ENCODE peak calls at places on chromosomes 5 and 9, in six cellular contexts. P is GM12891, S is H1, X is GM12878, M is HepG2, O is K562. L is an unnamed sample.

GRCh38 chr5:71836084-71836483 is 117.0 kb downstream of the CARTPT start:
- DNase-seq in S (no peak), X (no peak), O (no peak), M (no peak), P (no peak), L (no peak)

GRCh38 chr9:79562749-79563386 is 8.9 kb upstream of the TLE4 start:
- DNase-seq in M (no peak), S (no peak), O (no peak), X (no peak), P (no peak), L (no peak)

GRCh38 chr9:34568783-34569182 is 20.7 kb downstream of the CNTFR start:
- DNase-seq in P (no peak), S (no peak), X (no peak), M (no peak), O (no peak), L (no peak)

GRCh38 chr5:1881731-1882336 is 891 bp downstream of the IRX4 start:
- DNase-seq in P (no peak), S (peak), M (no peak), X (no peak), O (no peak), L (no peak)

GRCh38 chr5:177189416-177189815 is 55.8 kb downstream of the NSD1 start:
- DNase-seq in S (no peak), O (no peak), X (no peak), P (no peak), M (no peak), L (no peak)

GRCh38 chr9:121838757-121839669 is 187.6 kb downstream of the DAB2IP start:
- DNase-seq in S (peak), O (no peak), M (no peak), X (no peak), P (no peak), L (no peak)

GRCh38 chr5:15117691-15118090 is 246.1 kb upstream of the ANKH start:
- DNase-seq in X (no peak), S (no peak), P (no peak), M (no peak), O (no peak), L (no peak)

GRCh38 chr5:139676951-139677367 is 28.8 kb downstream of the CXXC5 start:
- DNase-seq in P (no peak), M (no peak), S (no peak), X (no peak), O (no peak), L (no peak)

GRCh38 chr5:109334056-109334455 is 75.7 kb downstream of the PJA2 start:
- DNase-seq in P (no peak), X (no peak), S (no peak), M (no peak), O (no peak), L (no peak)

GRCh38 chr5:41852293-41852692 is 17.9 kb downstream of the OXCT1 start:
- DNase-seq in M (no peak), S (no peak), P (no peak), X (no peak), O (no peak), L (no peak)

GRCh38 chr5:42995152-42995751 is 44.9 kb downstream of the ANXA2R start:
- DNase-seq in M (no peak), O (no peak), S (no peak), P (no peak), X (no peak), L (no peak)

GRCh38 chr5:43556857-43557593 is at the start of gene PAIP1:
- DNase-seq in P (peak), M (peak), S (peak), X (peak), O (peak), L (peak)

GRCh38 chr5:105931782-105932489 is 1738.8 kb downstream of the EFNA5 start:
- DNase-seq in X (no peak), P (no peak), S (no peak), O (no peak), M (no peak), L (no peak)

GRCh38 chr5:171483453-171484177 is 64.2 kb downstream of the FGF18 start:
- DNase-seq in M (no peak), O (no peak), S (no peak), X (no peak), P (no peak), L (no peak)

GRCh38 chr9:126360073-126360472 is 33.4 kb downstream of the MVB12B start:
- DNase-seq in M (no peak), S (no peak), O (no peak), P (no peak), X (no peak), L (no peak)

GRCh38 chr5:33438996-33439395 is 1.8 kb upstream of the TARS1 start:
- DNase-seq in X (no peak), S (no peak), P (no peak), O (no peak), M (no peak), L (no peak)

GRCh38 chr5:33444542-33444941 is 3.8 kb downstream of the TARS1 start:
- DNase-seq in S (no peak), X (no peak), P (no peak), O (no peak), M (no peak), L (no peak)

GRCh38 chr5:33441241-33441844 is 578 bp downstream of the TARS1 start:
- DNase-seq in X (peak), M (peak), O (peak), P (no peak), S (no peak), L (no peak)

GRCh38 chr5:33439905-33440481 is 772 bp upstream of the TARS1 start:
- DNase-seq in X (no peak), M (peak), S (no peak), O (no peak), P (no peak), L (no peak)

DNA sequence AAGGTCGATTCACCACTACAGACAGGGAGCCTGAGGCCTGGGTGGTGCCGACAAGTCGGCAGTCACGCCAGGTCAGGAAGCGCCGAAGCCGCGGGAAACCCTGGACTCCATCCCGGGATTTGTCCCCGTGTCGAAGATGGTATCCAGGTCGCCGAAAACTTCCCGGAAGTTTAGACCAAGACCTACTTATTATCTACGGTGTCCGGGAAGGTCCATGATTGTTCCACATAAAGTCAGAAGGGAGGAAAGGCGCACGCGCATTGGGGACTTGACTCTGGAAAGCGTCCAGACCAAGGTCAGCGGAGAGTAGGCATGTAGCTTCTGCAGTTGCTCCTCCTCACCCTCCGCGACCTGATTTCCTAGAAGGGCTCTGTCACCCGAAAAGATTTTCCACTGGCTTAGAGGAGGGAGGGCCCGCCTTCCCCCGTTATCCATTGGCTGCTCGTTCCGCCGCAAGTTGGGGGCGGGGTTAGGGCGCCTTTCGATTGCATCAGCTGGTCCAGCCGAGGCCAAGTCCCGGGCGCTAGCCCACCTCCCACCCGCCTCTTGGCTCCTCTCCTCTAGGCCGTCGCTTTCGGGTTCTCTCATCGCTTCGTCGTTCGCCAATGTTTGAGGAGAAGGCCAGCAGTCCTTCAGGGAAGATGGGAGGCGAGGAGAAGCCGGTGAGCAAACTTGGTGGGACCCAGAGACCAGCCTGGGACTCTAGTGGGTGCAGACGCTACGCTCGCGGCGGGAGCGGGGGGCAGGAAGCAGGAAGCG is at the start of gene TARS1:
- DNase-seq in O (peak), X (peak), P (peak), S (peak), M (peak), L (peak)
- TF ChIP-seq POLR2A in O (peak), X (peak), P (peak), S (peak), M (peak), L (peak)

DNA sequence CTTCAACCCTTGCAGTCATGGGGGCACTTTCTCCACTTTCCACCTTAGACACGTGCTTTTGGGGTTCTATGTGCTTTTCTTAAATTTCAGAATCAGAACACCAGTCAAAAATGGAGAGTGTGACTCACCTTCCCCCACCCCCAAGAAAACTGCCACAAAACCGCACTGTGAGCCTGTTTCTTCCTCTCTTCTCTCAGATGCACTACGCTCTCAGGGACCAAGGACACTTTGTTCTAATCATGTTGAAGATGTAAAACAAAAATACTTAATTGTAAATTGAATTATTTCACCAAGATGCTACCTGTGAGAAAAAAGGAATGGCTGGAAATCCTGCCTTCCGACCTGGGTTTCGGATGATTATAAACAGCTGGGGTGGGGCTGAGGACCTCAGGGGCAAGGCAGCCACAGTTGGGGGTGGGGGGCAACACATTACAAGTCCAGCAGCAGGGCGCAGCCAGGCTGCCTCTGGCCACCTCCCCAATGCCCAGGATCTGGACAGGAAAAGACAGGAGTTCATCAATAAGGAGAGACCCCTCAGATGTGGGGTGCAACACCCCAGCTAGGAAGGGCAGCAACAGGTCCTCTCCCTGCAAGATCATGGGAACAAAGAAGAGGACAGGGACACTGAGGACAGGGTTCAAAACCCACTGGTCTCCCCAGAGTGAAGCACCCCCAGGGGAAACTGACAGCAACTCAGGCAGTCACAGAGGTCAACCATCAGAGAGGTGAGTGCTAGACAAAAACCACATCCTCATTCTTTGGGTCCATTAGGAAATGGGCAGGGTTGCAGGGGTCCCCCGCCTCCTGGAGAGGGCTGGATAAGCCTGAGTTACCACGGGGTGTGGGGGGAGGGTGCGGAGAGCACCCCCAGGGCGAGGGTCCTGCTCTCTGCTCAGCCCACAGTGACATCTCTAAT is 33.7 kb downstream of the SEMA4D start:
- DNase-seq in P (peak), O (no peak), S (no peak), M (no peak), X (peak), L (peak)
- TF ChIP-seq TAF1 in P (no peak), O (no peak), S (no peak), M (no peak), X (peak), L (no peak)

GRCh38 chr9:129826759-129827158 is 2.8 kb upstream of the TOR1A start:
- DNase-seq in X (no peak), O (peak), P (no peak), S (no peak), M (no peak), L (no peak)

GRCh38 chr9:129823163-129823933 is 588 bp downstream of the TOR1A start:
- DNase-seq in P (peak), O (peak), S (peak), M (no peak), X (no peak), L (peak)

GRCh38 chr9:129826344-129826743 is 2.4 kb upstream of the TOR1A start:
- DNase-seq in S (no peak), O (no peak), M (no peak), X (no peak), P (no peak), L (no peak)

GRCh38 chr9:129822825-129823162 is 1.1 kb downstream of the TOR1A start:
- DNase-seq in X (no peak), S (no peak), O (no peak), P (no peak), M (no peak), L (no peak)

GRCh38 chr9:129823934-129824601 is at the start of gene TOR1A:
- DNase-seq in P (peak), O (peak), X (peak), S (peak), M (peak), L (peak)
- TF ChIP-seq POLR2A in P (peak), O (peak), X (peak), S (peak), M (peak), L (peak)

GRCh38 chr5:103336967-103337366 is 78.4 kb downstream of the MACIR start:
- DNase-seq in X (no peak), M (no peak), P (no peak), O (no peak), S (no peak), L (no peak)
- TF ChIP-seq TAF1 in X (no peak), M (no peak), P (no peak), O (no peak), S (no peak), L (no peak)

GRCh38 chr9:95007470-95007869 is 281.0 kb downstream of the AOPEP start:
- DNase-seq in X (no peak), O (no peak), P (no peak), S (no peak), M (no peak), L (no peak)

GRCh38 chr9:95005276-95006141 is 279.0 kb downstream of the AOPEP start:
- DNase-seq in S (no peak), M (no peak), X (no peak), O (no peak), P (no peak), L (peak)

GRCh38 chr9:95003694-95004451 is 277.4 kb downstream of the AOPEP start:
- DNase-seq in P (peak), O (peak), M (peak), X (no peak), S (no peak), L (peak)

GRCh38 chr9:95001720-95002119 is 275.2 kb downstream of the AOPEP start:
- DNase-seq in P (no peak), S (no peak), M (no peak), X (no peak), O (no peak), L (no peak)

DNA sequence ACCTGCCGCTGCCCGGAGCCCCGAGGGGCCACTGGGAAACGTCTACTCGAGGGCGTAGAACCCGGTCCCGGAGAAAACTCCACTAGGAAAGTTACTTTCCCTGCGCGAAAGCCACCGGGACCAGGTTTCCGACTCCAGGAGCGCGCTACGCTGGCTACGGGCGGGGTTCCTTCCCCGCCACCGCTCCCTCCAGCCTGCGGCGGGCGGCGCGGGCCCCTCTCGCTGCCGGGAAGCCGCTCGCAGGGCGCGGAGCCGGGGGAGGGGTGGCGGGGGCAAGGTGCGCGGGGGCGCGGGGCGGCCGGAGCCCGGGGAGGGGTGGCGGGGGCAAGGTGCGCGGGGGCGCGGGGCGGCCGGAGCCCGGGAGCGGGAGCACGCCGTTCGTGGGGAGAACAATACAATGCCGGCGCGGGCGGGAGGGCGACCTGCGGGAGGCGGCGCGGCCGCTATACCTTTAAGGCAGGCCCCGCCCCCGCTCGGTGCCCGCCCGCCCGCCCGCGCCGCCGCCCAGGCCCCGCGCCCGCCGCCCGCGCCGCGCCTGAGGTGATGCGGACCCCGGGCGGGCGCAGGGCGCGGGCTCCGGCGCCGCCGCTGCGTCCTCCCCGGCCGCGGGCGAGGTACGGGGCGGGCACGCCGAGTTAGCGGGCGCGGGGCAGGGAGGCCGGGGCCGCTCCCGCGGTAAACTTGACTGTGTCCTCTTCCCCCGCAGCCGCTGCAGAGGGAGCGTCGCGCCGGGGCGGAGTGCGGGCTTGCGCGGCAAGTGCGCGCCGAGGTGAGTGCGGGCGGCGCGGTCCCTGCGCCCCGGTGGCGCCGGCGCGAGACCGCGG is 278.2 kb downstream of the AOPEP start:
- DNase-seq in X (no peak), M (peak), P (peak), S (peak), O (peak), L (peak)
- TF ChIP-seq POLR2A in X (peak), M (peak), P (no peak), S (no peak), O (no peak), L (no peak)

L was measured in GM12892.